ENCODE peak calls at places on chromosome X, in five cellular contexts. W is endothelial cell of umbilical vein, C is Caco-2, J is type B pancreatic cell, Q is cardiac fibroblast. S is an unnamed sample.
A peak's percentile ranks its signal among the peaks of the same experiment; 100 is the strongest.

GRCh38 chrX:47579537-47579936 is 2.7 kb upstream of the TIMP1 start:
- DNase-seq in W (peak; percentile 56), C (no peak), J (no peak), Q (peak; percentile 70), S (no peak)

GRCh38 chrX:311156-312129 is 7.2 kb downstream of the GTPBP6 start:
- DNase-seq in W (no peak), C (no peak), J (no peak), Q (no peak), S (no peak)

GRCh38 chrX:41333994-41334865 is at the start of gene DDX3X:
- DNase-seq in W (peak; percentile 87), C (peak; percentile 84), J (peak; percentile 85), Q (peak; percentile 91), S (peak; percentile 47)

GRCh38 chrX:7052541-7052940 is 95.0 kb upstream of the STS start:
- DNase-seq in W (no peak), C (no peak), J (no peak), Q (no peak), S (no peak)

GRCh38 chrX:110588164-110588563 is 207.5 kb downstream of the CHRDL1 start:
- DNase-seq in W (no peak), C (peak; percentile 1), J (no peak), Q (no peak), S (no peak)

GRCh38 chrX:10722804-10723364 is 102.5 kb upstream of the MID1 start:
- DNase-seq in W (peak; percentile 54), C (peak; percentile 56), J (no peak), Q (peak; percentile 76), S (peak; percentile 17)

GRCh38 chrX:13215729-13216128 is 104.1 kb downstream of the ATXN3L start:
- DNase-seq in W (no peak), C (no peak), J (no peak), Q (peak; percentile 54), S (no peak)

GRCh38 chrX:153565996-153566580 is 32.9 kb downstream of the CCNQ start:
- DNase-seq in W (no peak), C (no peak), J (no peak), Q (no peak), S (no peak)

GRCh38 chrX:107574711-107575110 is 53.6 kb upstream of the PRPS1 start:
- DNase-seq in W (no peak), C (no peak), J (no peak), Q (no peak), S (no peak)

GRCh38 chrX:129013574-129013973 is 509.7 kb downstream of the SMARCA1 start:
- DNase-seq in W (no peak), C (no peak), J (no peak), Q (no peak), S (no peak)

GRCh38 chrX:50618788-50619558 is 148.3 kb upstream of the DGKK start:
- DNase-seq in W (peak; percentile 48), C (no peak), J (no peak), Q (peak; percentile 14), S (no peak)

GRCh38 chrX:13717697-13718483 is 16.5 kb downstream of the TRAPPC2 start:
- DNase-seq in W (no peak), C (no peak), J (no peak), Q (peak; percentile 54), S (no peak)

GRCh38 chrX:132592880-132593279 is 104.0 kb upstream of the MBNL3 start:
- DNase-seq in W (peak; percentile 1), C (peak; percentile 23), J (no peak), Q (peak; percentile 20), S (no peak)

GRCh38 chrX:95716841-95717240 is 967.8 kb upstream of the DIAPH2 start:
- DNase-seq in W (no peak), C (no peak), J (no peak), Q (no peak), S (no peak)

GRCh38 chrX:139882299-139882698 is 50.6 kb downstream of the ATP11C start:
- DNase-seq in W (no peak), C (no peak), J (no peak), Q (peak; percentile 40), S (no peak)

GRCh38 chrX:55142206-55142918 is 53.5 kb downstream of the PAGE2 start:
- DNase-seq in W (no peak), C (peak; percentile 33), J (no peak), Q (no peak), S (no peak)

GRCh38 chrX:46588263-46588662 is 14.7 kb downstream of the CHST7 start:
- DNase-seq in W (peak; percentile 79), C (no peak), J (no peak), Q (peak; percentile 83), S (no peak)

GRCh38 chrX:70433848-70434351 is 10.7 kb upstream of the DLG3 start:
- DNase-seq in W (peak; percentile 49), C (peak; percentile 84), J (no peak), Q (peak; percentile 55), S (no peak)

GRCh38 chrX:130172127-130172834 is 519 bp downstream of the RAB33A start:
- DNase-seq in W (no peak), C (no peak), J (no peak), Q (no peak), S (no peak)

GRCh38 chrX:153556767-153557166 is 39.3 kb downstream of the ATP2B3 start:
- DNase-seq in W (no peak), C (no peak), J (no peak), Q (no peak), S (peak; percentile 60)

GRCh38 chrX:11244641-11245040 is 48.6 kb upstream of the AMELX start:
- DNase-seq in W (no peak), C (no peak), J (no peak), Q (peak; percentile 84), S (no peak)

GRCh38 chrX:140132937-140133336 is 167.6 kb upstream of the CXorf66 start:
- DNase-seq in W (no peak), C (no peak), J (no peak), Q (no peak), S (no peak)

GRCh38 chrX:71292669-71293379 is 8.7 kb upstream of the ITGB1BP2 start:
- DNase-seq in W (no peak), C (no peak), J (no peak), Q (no peak), S (no peak)

GRCh38 chrX:84709987-84710386 is 207.7 kb upstream of the HDX start:
- DNase-seq in W (no peak), C (no peak), J (no peak), Q (no peak), S (no peak)

GRCh38 chrX:101393530-101394305 is 2.9 kb downstream of the RPL36A start:
- DNase-seq in W (no peak), C (no peak), J (no peak), Q (no peak), S (no peak)

GRCh38 chrX:11525685-11526084 is 140.0 kb downstream of the ARHGAP6 start:
- DNase-seq in W (no peak), C (no peak), J (no peak), Q (no peak), S (no peak)

GRCh38 chrX:151828434-151829080 is 84.1 kb upstream of the MAGEA4 start:
- DNase-seq in W (no peak), C (no peak), J (no peak), Q (no peak), S (no peak)

GRCh38 chrX:56788229-56788628 is 59.2 kb downstream of the NBDY start:
- DNase-seq in W (no peak), C (no peak), J (no peak), Q (no peak), S (no peak)

GRCh38 chrX:102765217-102765616 is 44.7 kb downstream of the GPRASP3 start:
- DNase-seq in W (peak; percentile 95), C (no peak), J (no peak), Q (peak; percentile 86), S (no peak)

GRCh38 chrX:10022580-10023245 is 55.6 kb downstream of the CLDN34 start:
- DNase-seq in W (peak; percentile 83), C (peak; percentile 34), J (no peak), Q (peak; percentile 82), S (no peak)

GRCh38 chrX:120653000-120653399 is 23.1 kb upstream of the C1GALT1C1 start:
- DNase-seq in W (no peak), C (no peak), J (no peak), Q (no peak), S (no peak)

GRCh38 chrX:134971926-134972325 is 18.9 kb upstream of the SMIM10 start:
- DNase-seq in W (no peak), C (no peak), J (no peak), Q (no peak), S (no peak)

GRCh38 chrX:143094501-143095110 is 68.9 kb downstream of the SPANXN4 start:
- DNase-seq in W (no peak), C (no peak), J (no peak), Q (peak; percentile 17), S (no peak)

GRCh38 chrX:121581885-121582284 is 534.5 kb downstream of the GLUD2 start:
- DNase-seq in W (no peak), C (no peak), J (no peak), Q (no peak), S (no peak)

GRCh38 chrX:153674219-153674851 is 722 bp upstream of the PNCK start:
- DNase-seq in W (no peak), C (no peak), J (no peak), Q (no peak), S (no peak)

GRCh38 chrX:39915081-39915480 is 182.7 kb downstream of the BCOR start:
- DNase-seq in W (no peak), C (no peak), J (no peak), Q (no peak), S (no peak)
- TF ChIP-seq CTCF in W (no peak), C (no peak), J (no peak), Q (no peak), S (no peak)

GRCh38 chrX:53714580-53715335 is 28.2 kb upstream of the HUWE1 start:
- DNase-seq in W (peak; percentile 8), C (peak; percentile 25), J (no peak), Q (peak; percentile 20), S (no peak)
- TF ChIP-seq CTCF in W (no peak), C (no peak), J (no peak), Q (no peak), S (no peak)

DNA sequence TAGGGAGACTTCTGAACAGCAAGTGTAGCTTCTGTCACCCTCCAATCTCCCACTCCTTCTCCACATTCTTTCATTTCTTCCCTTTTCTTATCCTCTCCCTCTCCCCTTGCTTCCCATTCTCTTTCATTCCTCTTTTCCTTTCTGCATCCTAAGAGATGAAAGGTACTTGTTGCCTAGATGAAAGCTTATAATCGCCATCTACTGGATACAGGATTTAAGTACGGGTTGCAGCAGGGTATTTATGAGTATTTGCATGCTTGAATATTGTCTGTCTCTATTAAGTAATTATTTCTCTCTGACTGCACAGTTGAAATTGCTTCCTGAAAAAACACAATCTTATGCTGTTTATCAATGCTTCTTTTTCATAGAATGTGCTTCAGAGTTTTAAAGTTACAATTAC is 174.0 kb upstream of the TENT5D start:
- DNase-seq in W (no peak), C (no peak), J (no peak), Q (peak; percentile 3), S (no peak)
- TF ChIP-seq CTCF in W (no peak), C (no peak), J (no peak), Q (no peak), S (no peak)

GRCh38 chrX:137151403-137151802 is 117.6 kb upstream of the GPR101 start:
- DNase-seq in W (no peak), C (peak; percentile 0), J (no peak), Q (no peak), S (no peak)
- TF ChIP-seq CTCF in W (no peak), C (no peak), J (no peak), Q (no peak), S (no peak)

S was measured in D721Med.